ENCODE peak calls at places on chromosomes 1 and 21, in eight cellular contexts. X is neural progenitor cell, I is kidney, D is IMR-90, N is K562, T is endothelial cell of umbilical vein, P is fibroblast of lung, Y is DND-41. K is an unnamed sample.

GRCh38 chr21:28944296-28944695 is 48.4 kb downstream of the LTN1 start:
- DNase-seq in N (no peak), X (no peak), Y (no peak), D (peak), P (peak), I (no peak), T (peak), K (no peak)

GRCh38 chr21:36697473-36698159 is 1.3 kb upstream of the SIM2 start:
- DNase-seq in T (no peak), N (no peak), P (no peak), D (no peak), Y (no peak), X (peak), I (no peak), K (no peak)

GRCh38 chr1:201084171-201084766 is 28.0 kb downstream of the CACNA1S start:
- DNase-seq in T (peak), Y (no peak), D (no peak), N (no peak), P (no peak), I (no peak), X (no peak), K (no peak)

GRCh38 chr1:116255933-116256649 is 117.0 kb upstream of the ATP1A1 start:
- DNase-seq in Y (no peak), P (peak), T (no peak), D (no peak), X (no peak), N (no peak), I (no peak), K (no peak)

GRCh38 chr21:40847956-40848355 is 998 bp upstream of the DSCAM start:
- DNase-seq in Y (no peak), X (peak), N (no peak), P (no peak), T (no peak), I (no peak), D (no peak), K (no peak)

GRCh38 chr1:236179634-236180033 is 37.3 kb downstream of the GPR137B start:
- DNase-seq in I (no peak), T (no peak), D (no peak), P (no peak), N (no peak), X (no peak), Y (no peak), K (no peak)

GRCh38 chr1:58439946-58440345 is 106.6 kb downstream of the OMA1 start:
- DNase-seq in T (no peak), I (no peak), D (no peak), Y (no peak), X (no peak), P (peak), N (no peak), K (no peak)

GRCh38 chr1:119336738-119337315 is 31.8 kb upstream of the HAO2 start:
- DNase-seq in P (no peak), T (no peak), X (no peak), N (no peak), I (no peak), D (no peak), Y (no peak), K (no peak)

GRCh38 chr1:192266645-192267044 is 50.1 kb upstream of the RGS21 start:
- DNase-seq in I (no peak), D (no peak), T (no peak), N (peak), X (no peak), Y (no peak), P (no peak), K (no peak)

GRCh38 chr1:204221271-204221670 is 7.5 kb upstream of the GOLT1A start:
- DNase-seq in T (no peak), X (peak), N (no peak), D (no peak), Y (no peak), I (no peak), P (no peak), K (no peak)

GRCh38 chr1:38261574-38261973 is 215.0 kb upstream of the POU3F1 start:
- DNase-seq in Y (no peak), T (no peak), N (peak), I (no peak), X (no peak), D (no peak), P (no peak), K (no peak)

GRCh38 chr21:41802684-41803083 is 35.8 kb upstream of the RIPK4 start:
- DNase-seq in N (no peak), Y (no peak), T (no peak), P (peak), D (no peak), I (no peak), X (no peak), K (peak)

GRCh38 chr21:35649186-35649585 is 411.1 kb downstream of the SETD4 start:
- DNase-seq in X (no peak), Y (no peak), N (no peak), D (peak), P (peak), T (peak), I (no peak), K (no peak)

GRCh38 chr1:98963359-98963758 is 41.3 kb downstream of the PLPPR5 start:
- DNase-seq in I (no peak), T (no peak), P (peak), D (peak), N (no peak), X (no peak), Y (no peak), K (no peak)

GRCh38 chr1:107454786-107455185 is 313.9 kb downstream of the NTNG1 start:
- DNase-seq in D (no peak), X (no peak), Y (no peak), N (no peak), T (no peak), P (peak), I (no peak), K (no peak)

GRCh38 chr1:68273530-68273929 is 41.2 kb upstream of the WLS start:
- DNase-seq in I (no peak), N (no peak), Y (no peak), P (no peak), T (no peak), D (no peak), X (no peak), K (no peak)

GRCh38 chr1:234069760-234070159 is 165.3 kb downstream of the SLC35F3 start:
- DNase-seq in N (no peak), P (peak), Y (no peak), T (no peak), X (no peak), D (no peak), I (no peak), K (no peak)

GRCh38 chr1:244163131-244163530 is 112.0 kb downstream of the ZBTB18 start:
- DNase-seq in X (no peak), P (peak), Y (no peak), I (no peak), N (no peak), D (peak), T (peak), K (no peak)

GRCh38 chr21:25362375-25363267 is 244.7 kb downstream of the MRPL39 start:
- DNase-seq in T (no peak), P (no peak), X (no peak), I (no peak), D (no peak), N (no peak), Y (no peak), K (no peak)

GRCh38 chr1:230399321-230400006 is 26.7 kb downstream of the PGBD5 start:
- DNase-seq in T (no peak), P (no peak), Y (no peak), D (peak), I (no peak), X (no peak), N (no peak), K (no peak)

GRCh38 chr1:61482170-61482569 is 242.8 kb downstream of the TM2D1 start:
- DNase-seq in N (no peak), Y (no peak), X (no peak), D (no peak), P (no peak), T (no peak), I (no peak), K (no peak)

GRCh38 chr21:44517175-44517899 is 22.7 kb downstream of the KRTAP10-1 start:
- DNase-seq in N (peak), Y (peak), P (peak), I (peak), X (no peak), D (peak), T (no peak), K (no peak)

GRCh38 chr1:208455821-208456220 is 211.6 kb upstream of the PLXNA2 start:
- DNase-seq in P (peak), N (no peak), I (no peak), X (peak), T (no peak), D (no peak), Y (no peak), K (no peak)

GRCh38 chr1:227447531-227447990 is 115.8 kb upstream of the ZNF678 start:
- DNase-seq in I (peak), P (peak), T (peak), X (peak), Y (no peak), D (no peak), N (no peak), K (no peak)
- TF ChIP-seq CTCF in I (peak), P (peak), T (peak), X (peak), Y (no peak), D (peak), N (peak), K (peak)

GRCh38 chr1:26530540-26530897 is 958 bp downstream of the RPS6KA1 start:
- DNase-seq in Y (no peak), X (no peak), T (no peak), I (no peak), D (no peak), N (no peak), P (no peak), K (peak)
- H3K9ac ChIP-seq in Y (peak), X (no peak), T (no peak), I (peak), D (no peak), N (peak), P (no peak), K (peak)

DNA sequence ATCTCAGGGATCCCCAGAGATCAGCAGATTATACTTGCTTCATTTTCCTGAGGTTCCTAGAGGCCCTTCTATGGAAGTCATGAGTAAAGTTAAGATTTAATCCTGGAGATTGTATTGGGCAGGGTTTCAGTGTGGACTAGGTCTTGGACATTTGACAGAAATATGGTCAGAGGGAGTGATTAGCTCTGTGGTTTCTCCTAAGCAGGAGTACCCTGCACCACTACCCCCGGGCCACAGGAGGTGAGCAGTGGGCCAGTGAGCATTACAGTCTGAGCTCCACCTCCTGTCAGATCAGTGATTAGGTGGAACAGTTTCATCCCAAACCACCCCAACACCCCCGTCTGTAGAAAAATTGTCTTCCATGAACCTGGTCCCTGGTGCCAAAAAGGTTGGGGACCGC is 43.2 kb downstream of the PHACTR4 start:
- DNase-seq in X (no peak), T (no peak), D (no peak), Y (no peak), I (no peak), P (peak), N (peak), K (no peak)
- TF ChIP-seq CTCF in X (no peak), T (no peak), D (no peak), Y (no peak), I (no peak), P (no peak), N (peak), K (no peak)

GRCh38 chr1:245416771-245417170 is 262.0 kb downstream of the KIF26B start:
- DNase-seq in I (no peak), P (no peak), D (no peak), T (no peak), N (no peak), X (no peak), Y (no peak), K (no peak)
- H3K9ac ChIP-seq in I (no peak), P (no peak), D (no peak), T (no peak), N (no peak), X (no peak), Y (no peak), K (no peak)

GRCh38 chr1:184483101-184483813 is 96.4 kb downstream of the C1orf21 start:
- DNase-seq in P (peak), X (no peak), Y (no peak), N (no peak), D (peak), I (no peak), T (peak), K (no peak)
- TF ChIP-seq CTCF in P (peak), X (no peak), Y (no peak), N (no peak), D (no peak), I (no peak), T (no peak), K (no peak)

GRCh38 chr1:19505694-19506457 is 20.5 kb upstream of the CAPZB start:
- DNase-seq in Y (no peak), D (no peak), X (no peak), I (peak), N (no peak), P (no peak), T (no peak), K (peak)
- H3K9ac ChIP-seq in Y (no peak), D (peak), X (no peak), I (no peak), N (no peak), P (peak), T (peak), K (no peak)

K was measured in colonic mucosa.